ENCODE peak calls at places on chromosome 3, in seven cellular contexts. U is body of pancreas; O is transverse colon; P is CD8-positive, alpha-beta memory T cell; C is GM23248; D is left lung; K is thyroid gland. N is an unnamed sample.

GRCh38 chr3:134366928-134367352 is 7.3 kb downstream of the AMOTL2 start:
- DNase-seq in P (no peak), C (peak), D (peak), U (no peak), O (no peak), K (peak), N (no peak)

GRCh38 chr3:71064976-71065763 is 518.4 kb downstream of the FOXP1 start:
- DNase-seq in U (peak), P (peak), K (peak), D (peak), O (peak), C (peak), N (no peak)

GRCh38 chr3:143135150-143135549 is 15.6 kb downstream of the CHST2 start:
- DNase-seq in K (no peak), D (peak), P (no peak), U (no peak), C (peak), O (no peak), N (peak)

GRCh38 chr3:119456469-119456868 is 6.9 kb downstream of the TMEM39A start:
- DNase-seq in D (no peak), K (no peak), P (no peak), O (no peak), U (no peak), C (no peak), N (no peak)

GRCh38 chr3:52682016-52682415 is 3.7 kb downstream of the PBRM1 start:
- DNase-seq in D (peak), U (no peak), O (no peak), C (peak), K (peak), P (no peak), N (peak)

GRCh38 chr3:58560771-58561311 is 16.4 kb downstream of the FAM107A start:
- DNase-seq in C (peak), O (no peak), K (peak), D (no peak), U (no peak), P (no peak), N (peak)

GRCh38 chr3:66138336-66139234 is 82.2 kb upstream of the SLC25A26 start:
- DNase-seq in D (no peak), K (peak), O (peak), C (peak), U (peak), P (no peak), N (no peak)

GRCh38 chr3:53334742-53335141 is 12.6 kb downstream of the DCP1A start:
- DNase-seq in O (no peak), U (no peak), P (no peak), D (no peak), C (no peak), K (no peak), N (no peak)

GRCh38 chr3:127419641-127420354 is 132.0 kb upstream of the PRR20G start:
- DNase-seq in K (no peak), P (no peak), D (no peak), C (no peak), O (no peak), U (no peak), N (no peak)

GRCh38 chr3:130960139-130960779 is 66.4 kb downstream of the ASTE1 start:
- DNase-seq in D (no peak), P (no peak), K (no peak), O (no peak), U (no peak), C (peak), N (no peak)

GRCh38 chr3:101976473-101976872 is 127.2 kb downstream of the NFKBIZ start:
- DNase-seq in D (no peak), O (no peak), K (no peak), U (no peak), P (no peak), C (no peak), N (no peak)

GRCh38 chr3:123089611-123090301 is 22.9 kb downstream of the PDIA5 start:
- DNase-seq in K (peak), C (peak), O (no peak), D (peak), U (peak), P (no peak), N (no peak)

GRCh38 chr3:164320962-164321361 is 757.3 kb downstream of the SI start:
- DNase-seq in O (no peak), P (no peak), C (no peak), K (no peak), D (no peak), U (no peak), N (no peak)

GRCh38 chr3:182105875-182106274 is 394.1 kb downstream of the SOX2 start:
- DNase-seq in P (no peak), C (no peak), D (no peak), O (no peak), U (no peak), K (no peak), N (no peak)

GRCh38 chr3:162007722-162008121 is 511.1 kb downstream of the OTOL1 start:
- DNase-seq in D (no peak), P (no peak), U (no peak), O (no peak), C (peak), K (no peak), N (no peak)

GRCh38 chr3:179027326-179027900 is 44.2 kb downstream of the ZMAT3 start:
- DNase-seq in O (no peak), U (no peak), D (no peak), P (no peak), C (peak), K (no peak), N (peak)

GRCh38 chr3:148389916-148390315 is 307.8 kb upstream of the AGTR1 start:
- DNase-seq in U (no peak), C (peak), P (no peak), K (no peak), D (no peak), O (no peak), N (no peak)

GRCh38 chr3:160106905-160107861 is 118.0 kb upstream of the C3orf80 start:
- DNase-seq in D (no peak), U (peak), C (no peak), P (no peak), K (no peak), O (peak), N (no peak)

GRCh38 chr3:165854696-165855095 is 17.5 kb upstream of the BCHE start:
- DNase-seq in P (no peak), O (no peak), D (no peak), C (peak), U (no peak), K (no peak), N (no peak)

GRCh38 chr3:115401298-115401697 is 222.0 kb upstream of the GAP43 start:
- DNase-seq in C (peak), D (no peak), O (no peak), U (no peak), K (no peak), P (no peak), N (peak)

GRCh38 chr3:133038731-133039398 is 674 bp downstream of the TMEM108 start:
- DNase-seq in O (no peak), K (peak), U (peak), P (no peak), D (peak), C (peak), N (no peak)

GRCh38 chr3:114128826-114129225 is 50.0 kb downstream of the DRD3 start:
- DNase-seq in C (no peak), O (no peak), P (no peak), D (no peak), K (no peak), U (no peak), N (no peak)

GRCh38 chr3:157156844-157157635 is 2.9 kb downstream of the CCNL1 start:
- DNase-seq in C (peak), K (no peak), D (no peak), P (no peak), U (no peak), O (no peak), N (no peak)

GRCh38 chr3:159280792-159281191 is 478.9 kb downstream of the MFSD1 start:
- DNase-seq in D (no peak), P (no peak), K (no peak), C (no peak), O (no peak), U (no peak), N (no peak)

GRCh38 chr3:126337980-126338651 is 19.1 kb downstream of the KLF15 start:
- DNase-seq in U (no peak), O (no peak), P (no peak), K (no peak), D (peak), C (no peak), N (no peak)

GRCh38 chr3:171736556-171736955 is 73.7 kb downstream of the PLD1 start:
- DNase-seq in D (no peak), U (no peak), K (no peak), O (no peak), P (no peak), C (no peak), N (no peak)

GRCh38 chr3:31289592-31289991 is 243.1 kb upstream of the STT3B start:
- DNase-seq in C (no peak), U (no peak), O (no peak), D (no peak), K (no peak), P (no peak), N (no peak)

GRCh38 chr3:154794383-154794782 is 285.7 kb upstream of the MME start:
- DNase-seq in P (no peak), U (no peak), K (no peak), C (peak), O (no peak), D (no peak), N (no peak)

GRCh38 chr3:194976049-194976451 is 290.4 kb downstream of the FAM43A start:
- DNase-seq in U (no peak), P (no peak), C (no peak), O (no peak), D (no peak), K (no peak), N (no peak)

GRCh38 chr3:186520957-186521842 is 23.0 kb downstream of the CRYGS start:
- DNase-seq in C (no peak), D (no peak), U (no peak), K (peak), P (no peak), O (no peak), N (no peak)

GRCh38 chr3:51675201-51675611 is 4.2 kb downstream of the TEX264 start:
- DNase-seq in U (no peak), O (no peak), P (no peak), K (peak), C (peak), D (peak), N (peak)

GRCh38 chr3:150588027-150588830 is 14.9 kb upstream of the SELENOT start:
- DNase-seq in O (no peak), C (no peak), U (no peak), D (peak), K (peak), P (no peak), N (no peak)

DNA sequence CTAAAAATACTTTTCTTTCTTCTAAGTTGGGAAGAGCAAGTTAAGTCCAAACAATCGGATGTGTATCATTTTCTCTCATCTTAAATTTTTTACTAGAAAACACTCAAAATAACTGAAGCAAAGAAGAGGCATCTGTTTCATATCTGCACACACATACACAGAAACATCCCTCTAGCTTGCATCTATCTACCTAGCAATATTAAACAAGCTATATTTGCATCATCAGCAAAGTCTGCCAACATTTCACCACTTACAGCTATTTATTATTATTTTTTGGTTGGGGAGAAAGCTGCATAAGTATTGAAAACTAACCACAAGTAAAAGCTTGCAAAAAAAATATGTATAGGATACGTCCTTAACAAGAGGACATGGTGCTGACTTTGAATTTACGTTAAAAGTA is 1.9 kb downstream of the GOLIM4 start:
- DNase-seq in D (no peak), K (no peak), U (no peak), O (no peak), C (no peak), P (no peak), N (no peak)
- H3K4me3 ChIP-seq in D (peak), K (no peak), U (no peak), O (peak), C (peak), P (no peak), N (peak)

GRCh38 chr3:35664460-35664919 is 25.2 kb downstream of the ARPP21 start:
- DNase-seq in P (no peak), O (no peak), D (peak), K (peak), U (peak), C (peak), N (peak)
- H3K4me3 ChIP-seq in P (no peak), O (no peak), D (no peak), K (no peak), U (no peak), C (no peak), N (no peak)

DNA sequence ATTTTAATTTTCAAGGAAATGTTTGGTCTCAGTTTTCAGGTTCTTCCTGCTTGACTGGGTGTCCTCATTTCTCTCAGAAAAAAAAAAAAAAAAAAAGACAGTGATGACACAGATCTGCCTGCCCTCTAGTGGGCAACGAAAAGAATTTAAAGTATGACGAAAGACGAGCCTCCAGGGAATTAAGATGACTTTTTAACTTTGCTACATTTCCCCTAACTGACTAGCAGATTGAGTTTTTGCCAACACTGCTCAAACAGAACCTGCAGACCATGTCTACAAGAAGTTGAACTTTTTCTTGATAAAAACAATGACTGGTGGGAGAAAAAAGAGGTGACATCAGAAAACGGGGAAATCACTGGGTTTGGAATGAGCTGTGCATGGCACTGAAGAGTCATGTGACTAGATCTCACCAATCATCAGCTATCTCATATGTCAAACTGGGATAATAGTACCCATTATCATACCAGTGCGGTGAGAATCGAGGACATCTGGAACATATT is 40.8 kb downstream of the EOMES start:
- DNase-seq in U (no peak), K (no peak), C (peak), O (no peak), P (peak), D (no peak), N (peak)
- H3K4me3 ChIP-seq in U (no peak), K (no peak), C (peak), O (no peak), P (no peak), D (no peak), N (no peak)

GRCh38 chr3:48432411-48433371 is 2.8 kb upstream of the PLXNB1 start:
- DNase-seq in O (peak), D (peak), P (no peak), K (no peak), U (no peak), C (no peak), N (no peak)

GRCh38 chr3:48429416-48430358 is at the start of gene PLXNB1:
- DNase-seq in O (peak), K (peak), U (peak), C (peak), P (peak), D (peak), N (peak)

GRCh38 chr3:48428863-48429415 is 947 bp downstream of the PLXNB1 start:
- DNase-seq in D (no peak), C (peak), P (no peak), U (peak), O (peak), K (peak), N (no peak)

GRCh38 chr3:48431224-48432029 is 1.5 kb upstream of the PLXNB1 start:
- DNase-seq in C (no peak), P (no peak), D (no peak), K (no peak), U (no peak), O (peak), N (no peak)

GRCh38 chr3:48430359-48431101 is 644 bp upstream of the PLXNB1 start:
- DNase-seq in D (no peak), P (no peak), C (no peak), O (peak), K (no peak), U (no peak), N (no peak)
- H3K4me3 ChIP-seq in D (peak), P (no peak), C (no peak), O (no peak), K (no peak), U (no peak), N (peak)

DNA sequence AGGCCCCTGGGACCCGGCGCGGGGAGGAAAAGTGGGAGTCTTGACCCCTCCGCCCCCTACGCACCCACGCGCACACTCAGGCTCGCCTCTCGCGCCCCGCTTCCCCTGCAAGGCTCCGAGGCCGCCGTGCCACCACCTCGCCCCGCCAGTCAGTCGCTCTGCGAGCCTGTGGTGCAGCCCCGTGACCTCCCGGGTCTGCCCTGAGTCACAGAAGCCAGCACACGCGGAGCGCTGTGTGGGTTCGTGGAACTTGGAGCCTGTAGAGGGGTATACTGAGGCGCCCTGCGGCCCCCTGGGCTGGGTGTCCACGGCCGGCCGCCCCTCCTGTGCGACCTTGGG is 387 bp upstream of the ALS2CL start:
- DNase-seq in C (peak), K (peak), O (peak), D (peak), U (peak), P (no peak), N (no peak)
- H3K4me3 ChIP-seq in C (peak), K (no peak), O (peak), D (peak), U (peak), P (peak), N (peak)

DNA sequence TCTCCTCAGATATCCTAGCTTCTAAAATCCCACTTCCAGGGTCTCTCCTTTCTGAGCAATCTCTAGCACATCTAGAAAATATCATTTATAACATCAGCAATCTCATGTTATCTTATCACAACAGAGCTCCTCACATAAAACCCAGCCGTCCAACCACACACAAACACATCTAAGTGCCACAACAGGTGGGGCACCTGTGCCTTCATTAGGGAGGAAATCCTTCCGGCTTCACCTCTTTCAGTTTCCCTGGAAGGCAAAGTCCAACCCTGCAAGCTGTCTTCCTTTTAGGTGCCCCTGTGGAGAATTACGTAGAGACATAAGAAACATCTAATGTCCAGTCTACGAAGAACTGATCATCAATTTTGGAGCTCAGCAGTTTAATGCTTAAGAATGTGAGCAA is 1.6 kb downstream of the ZDHHC3 start:
- DNase-seq in O (peak), C (no peak), K (no peak), P (no peak), U (no peak), D (no peak), N (no peak)
- H3K4me3 ChIP-seq in O (peak), C (peak), K (no peak), P (no peak), U (no peak), D (peak), N (peak)

DNA sequence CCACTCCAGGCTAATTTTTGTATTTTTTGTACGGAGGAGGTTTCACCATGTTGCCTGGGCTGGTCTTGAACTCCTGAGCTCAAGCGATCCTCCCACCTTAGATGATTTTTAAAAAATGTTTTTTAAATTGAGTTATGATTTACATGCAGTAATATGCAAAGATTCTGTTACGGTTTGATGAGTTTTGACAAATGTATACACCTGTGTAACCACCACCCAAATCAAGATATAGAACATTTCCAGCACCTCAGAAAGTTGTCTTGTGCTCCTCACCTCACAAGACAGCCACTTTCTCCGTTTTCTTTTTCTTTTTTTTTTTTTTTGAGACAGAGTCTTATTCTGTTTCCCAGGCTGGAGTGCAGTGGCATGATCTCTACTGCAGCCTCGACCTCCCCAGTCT is 4.8 kb downstream of the SLC6A6 start:
- DNase-seq in P (no peak), K (no peak), D (no peak), C (no peak), O (no peak), U (no peak), N (no peak)
- H3K4me3 ChIP-seq in P (no peak), K (no peak), D (no peak), C (no peak), O (no peak), U (no peak), N (no peak)

DNA sequence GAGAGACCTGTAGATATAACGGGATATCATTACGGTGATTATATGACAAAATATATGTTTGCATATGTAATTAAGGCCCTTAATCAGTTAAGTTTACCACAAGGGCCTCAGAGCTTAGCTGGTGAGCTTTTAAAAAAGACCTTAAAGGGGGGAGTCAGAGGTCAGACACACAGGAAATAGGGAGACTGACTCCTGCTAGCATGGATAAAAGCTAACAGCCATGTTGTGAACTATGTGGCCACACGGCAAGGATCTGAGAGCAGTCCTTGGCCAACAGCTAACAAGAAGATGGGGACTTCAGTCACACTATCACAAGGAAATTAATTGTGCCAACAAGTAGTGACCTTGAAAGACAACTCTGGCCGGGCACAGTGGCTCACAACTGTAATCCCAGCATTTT is 3.1 kb downstream of the STAG1 start:
- DNase-seq in D (no peak), O (no peak), P (no peak), K (no peak), C (no peak), U (no peak), N (no peak)
- H3K4me3 ChIP-seq in D (no peak), O (no peak), P (no peak), K (no peak), C (peak), U (no peak), N (no peak)